ENCODE peak calls at places on chromosomes 6 and 20, in ten cellular contexts. I is stomach; N is heart right ventricle; R is CD4-positive, alpha-beta T cell; G is colonic mucosa; X is MM.1S; E is Peyer's patch; K is substantia nigra; S is thoracic aorta; J is mesendoderm. A is an unnamed sample.

GRCh38 chr6:82144007-82144851 is 103.3 kb downstream of the IBTK start:
- DNase-seq in X (peak; percentile 40), K (no peak), E (peak; percentile 48), G (no peak), S (peak; percentile 31), J (peak; percentile 6), I (no peak), R (no peak), N (peak; percentile 53), A (no peak)

GRCh38 chr20:10369723-10370090 is 64.3 kb downstream of the MKKS start:
- DNase-seq in G (peak; percentile 24), S (no peak), N (no peak), R (no peak), J (no peak), E (no peak), X (no peak), I (peak; percentile 29), K (no peak), A (no peak)

GRCh38 chr6:53335224-53335994 is 13.3 kb downstream of the ELOVL5 start:
- DNase-seq in J (peak; percentile 56), S (no peak), R (peak; percentile 70), N (peak; percentile 30), E (no peak), X (peak; percentile 77), G (peak; percentile 40), K (no peak), I (peak; percentile 40), A (peak; percentile 54)

GRCh38 chr6:107728564-107728897 is 95.6 kb downstream of the SCML4 start:
- DNase-seq in E (no peak), X (no peak), J (no peak), R (no peak), K (no peak), S (no peak), I (no peak), N (no peak), G (no peak), A (no peak)

GRCh38 chr6:167299641-167300308 is 8.7 kb downstream of the UNC93A start:
- DNase-seq in E (no peak), S (no peak), K (no peak), N (no peak), G (no peak), R (no peak), J (no peak), I (no peak), X (no peak), A (no peak)

GRCh38 chr6:122839477-122839876 is 50.4 kb downstream of the SMPDL3A start:
- DNase-seq in S (no peak), R (peak; percentile 10), J (peak; percentile 70), X (peak; percentile 56), G (peak; percentile 83), K (no peak), N (peak; percentile 42), E (no peak), I (peak; percentile 67), A (peak; percentile 45)

GRCh38 chr6:144148891-144149290 is 1.4 kb upstream of the STX11 start:
- DNase-seq in X (no peak), N (no peak), I (no peak), S (no peak), K (no peak), R (no peak), J (no peak), E (no peak), G (no peak), A (no peak)

GRCh38 chr6:131042664-131043063 is 20.4 kb downstream of the EPB41L2 start:
- DNase-seq in J (no peak), R (no peak), S (no peak), I (no peak), E (no peak), N (no peak), K (no peak), X (no peak), G (no peak), A (no peak)

GRCh38 chr6:136792066-136792944 is at the start of gene MAP3K5:
- DNase-seq in G (peak; percentile 89), N (peak; percentile 84), S (peak; percentile 55), J (peak; percentile 80), R (peak; percentile 92), X (peak; percentile 88), K (peak; percentile 54), E (peak; percentile 96), I (peak; percentile 94), A (peak; percentile 97)

GRCh38 chr6:136788069-136788902 is 4.0 kb downstream of the MAP3K5 start:
- DNase-seq in K (no peak), I (no peak), X (no peak), J (no peak), R (no peak), G (no peak), S (no peak), E (no peak), N (no peak), A (no peak)

GRCh38 chr6:136791296-136792065 is 796 bp downstream of the MAP3K5 start:
- DNase-seq in S (peak; percentile 40), J (peak; percentile 33), E (peak; percentile 81), I (peak; percentile 81), K (no peak), X (peak; percentile 73), R (peak; percentile 38), G (peak; percentile 80), N (peak; percentile 34), A (peak; percentile 91)

GRCh38 chr6:136792945-136793289 is 640 bp upstream of the MAP3K5 start:
- DNase-seq in N (peak; percentile 92), S (peak; percentile 76), K (peak; percentile 54), I (peak; percentile 96), X (peak; percentile 88), E (peak; percentile 96), G (peak; percentile 97), R (peak; percentile 94), J (peak; percentile 82), A (peak; percentile 98)

DNA sequence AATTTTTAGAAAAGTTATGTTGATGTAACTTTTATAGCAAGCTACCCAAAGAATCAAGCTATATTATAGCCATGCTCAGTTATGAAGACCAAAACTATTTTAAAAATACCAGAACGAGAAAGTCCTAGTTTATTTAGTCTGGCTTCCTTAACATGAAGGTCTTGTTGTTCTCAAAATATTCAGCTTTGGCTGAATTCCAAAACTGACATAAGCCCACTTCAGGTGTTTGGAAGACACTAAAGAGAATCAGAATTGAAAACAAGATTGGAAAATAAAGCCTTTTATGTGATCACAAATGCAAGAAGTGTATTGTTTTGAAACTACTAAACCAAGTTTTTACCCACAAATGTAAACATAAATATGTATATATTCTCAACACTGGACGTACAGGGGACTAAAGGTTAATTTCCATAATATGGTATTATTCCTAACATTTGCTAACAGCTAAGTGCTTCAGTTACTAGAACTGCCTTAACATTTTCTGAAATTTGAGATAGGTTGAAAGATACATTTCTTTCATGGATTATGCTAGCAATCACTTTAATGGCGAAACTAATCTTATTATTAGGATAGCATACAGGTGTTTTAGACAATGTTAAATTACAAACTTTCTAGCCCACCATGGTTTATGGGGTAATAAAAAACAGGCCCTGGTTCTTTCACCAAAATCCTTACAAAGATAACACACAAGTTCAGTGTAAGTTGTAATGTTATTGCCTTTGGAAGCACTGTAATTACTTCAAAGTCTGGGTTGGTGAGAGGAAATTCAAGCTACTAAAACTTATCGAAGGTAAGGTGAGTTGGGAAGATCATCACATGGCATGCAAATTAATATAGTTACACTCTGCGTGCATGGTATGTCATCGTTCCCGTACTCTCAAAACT is 1.6 kb downstream of the MAP3K5 start:
- DNase-seq in N (no peak), E (no peak), X (no peak), G (no peak), R (no peak), K (no peak), S (no peak), J (no peak), I (no peak), A (no peak)
- H3K27ac ChIP-seq in N (no peak overlapping the region), E (peak overlapping the region; percentile 98), X (peak overlapping the region; percentile 76), G (peak overlapping the region; percentile 98), R (peak overlapping the region; percentile 98), K (peak overlapping the region; percentile 58), S (peak overlapping the region; percentile 98), J (no peak overlapping the region), I (peak overlapping the region; percentile 98), A (peak overlapping the region; percentile 98)

GRCh38 chr20:444862-445426 is 17.4 kb downstream of the TBC1D20 start:
- DNase-seq in S (no peak), I (no peak), R (no peak), E (no peak), J (peak; percentile 30), G (no peak), N (no peak), K (no peak), X (no peak), A (no peak)
- H3K27ac ChIP-seq in S (peak overlapping the region; percentile 20), I (no peak overlapping the region), R (no peak overlapping the region), E (no peak overlapping the region), J (no peak overlapping the region), G (no peak overlapping the region), N (no peak overlapping the region), K (no peak overlapping the region), X (no peak overlapping the region), A (peak overlapping the region; percentile 64)

GRCh38 chr6:10154251-10154650 is 260.6 kb downstream of the TFAP2A start:
- DNase-seq in X (no peak), G (no peak), I (no peak), S (no peak), E (no peak), K (no peak), R (no peak), N (no peak), J (no peak), A (no peak)
- H3K27ac ChIP-seq in X (no peak overlapping the region), G (no peak overlapping the region), I (no peak overlapping the region), S (no peak overlapping the region), E (no peak overlapping the region), K (no peak overlapping the region), R (no peak overlapping the region), N (no peak overlapping the region), J (no peak overlapping the region), A (no peak overlapping the region)

DNA sequence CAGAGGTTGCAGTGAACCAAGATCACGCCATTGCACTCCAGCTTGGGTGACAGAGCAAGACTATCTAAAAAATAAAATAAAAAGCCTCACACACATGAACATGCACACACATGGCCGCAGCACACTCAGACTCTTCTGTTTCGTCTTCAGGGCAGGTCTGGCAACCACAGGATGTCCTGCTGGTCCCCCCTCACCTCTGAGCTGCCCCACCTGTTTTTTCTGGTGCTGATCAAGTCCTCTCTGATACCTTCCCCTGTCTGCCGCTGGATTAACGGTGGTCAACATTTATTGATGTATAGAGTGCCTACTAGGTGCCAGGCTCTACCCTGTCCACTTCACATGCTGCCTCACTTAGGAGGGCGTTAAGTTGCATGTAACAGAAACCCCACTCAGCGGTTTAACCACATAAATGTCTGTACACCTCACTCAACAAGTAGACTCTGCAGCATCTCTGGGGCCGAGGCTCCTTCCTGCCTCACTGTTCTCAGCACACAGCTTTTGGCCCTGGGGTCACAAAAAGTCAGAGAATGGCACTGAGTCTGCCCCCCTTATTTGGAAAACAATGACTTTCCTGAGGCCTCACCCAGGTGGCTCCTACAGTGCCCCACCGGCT is 4.5 kb upstream of the AP5S1 start:
- DNase-seq in X (no peak), N (no peak), E (peak; percentile 43), K (no peak), J (no peak), S (no peak), G (no peak), R (peak; percentile 48), I (no peak), A (no peak)
- H3K27ac ChIP-seq in X (no peak overlapping the region), N (no peak overlapping the region), E (peak overlapping the region; percentile 42), K (no peak overlapping the region), J (no peak overlapping the region), S (no peak overlapping the region), G (no peak overlapping the region), R (peak overlapping the region; percentile 47), I (no peak overlapping the region), A (peak overlapping the region; percentile 5)

GRCh38 chr6:145815875-145816274 is 1.3 kb upstream of the FBXO30 start:
- DNase-seq in J (no peak), N (no peak), G (peak; percentile 17), E (no peak), K (no peak), R (no peak), I (no peak), X (no peak), S (no peak), A (no peak)
- H3K27ac ChIP-seq in J (no peak overlapping the region), N (no peak overlapping the region), G (no peak overlapping the region), E (peak overlapping the region; percentile 86), K (no peak overlapping the region), R (no peak overlapping the region), I (no peak overlapping the region), X (no peak overlapping the region), S (peak overlapping the region; percentile 90), A (peak overlapping the region; percentile 92)